ENCODE peak calls at places on chromosomes 6 and 20, in six cellular contexts. One of them, this sample, is unnamed.

GRCh38 chr20:34549929-34550305 is 8.6 kb upstream of the MAP1LC3A start:
- DNase-seq in HepG2: no peak
- DNase-seq in A549: no peak
- DNase-seq in endothelial cell of umbilical vein: no peak
- DNase-seq in K562: no peak
- DNase-seq in NB4: no peak
- DNase-seq in this sample: no peak

GRCh38 chr6:49649982-49650381 is 13.3 kb upstream of the RHAG start:
- DNase-seq in HepG2: no peak
- DNase-seq in A549: no peak
- DNase-seq in endothelial cell of umbilical vein: no peak
- DNase-seq in K562: no peak
- DNase-seq in NB4: no peak
- DNase-seq in this sample: no peak

GRCh38 chr6:142537612-142538478 is 236.0 kb downstream of the ADGRG6 start:
- DNase-seq in HepG2: peak
- DNase-seq in A549: peak
- DNase-seq in endothelial cell of umbilical vein: peak
- DNase-seq in K562: peak
- DNase-seq in NB4: peak
- DNase-seq in this sample: no peak

GRCh38 chr20:35663516-35663812 is 1.2 kb downstream of the CPNE1 start:
- DNase-seq in HepG2: no peak
- DNase-seq in A549: no peak
- DNase-seq in endothelial cell of umbilical vein: no peak
- DNase-seq in K562: no peak
- DNase-seq in NB4: no peak
- DNase-seq in this sample: no peak

GRCh38 chr6:35675871-35676459 is 12.8 kb downstream of the FKBP5 start:
- DNase-seq in HepG2: no peak
- DNase-seq in A549: no peak
- DNase-seq in endothelial cell of umbilical vein: no peak
- DNase-seq in K562: no peak
- DNase-seq in NB4: no peak
- DNase-seq in this sample: no peak

GRCh38 chr6:23390221-23390620 is 735.8 kb upstream of the NRSN1 start:
- DNase-seq in HepG2: no peak
- DNase-seq in A549: no peak
- DNase-seq in endothelial cell of umbilical vein: no peak
- DNase-seq in K562: no peak
- DNase-seq in NB4: no peak
- DNase-seq in this sample: no peak

GRCh38 chr6:39102024-39102820 is 12.8 kb downstream of the SAYSD1 start:
- DNase-seq in HepG2: peak
- DNase-seq in A549: no peak
- DNase-seq in endothelial cell of umbilical vein: peak
- DNase-seq in K562: peak
- DNase-seq in NB4: peak
- DNase-seq in this sample: no peak

GRCh38 chr6:66328181-66328580 is 621.2 kb upstream of the EYS start:
- DNase-seq in HepG2: no peak
- DNase-seq in A549: no peak
- DNase-seq in endothelial cell of umbilical vein: no peak
- DNase-seq in K562: no peak
- DNase-seq in NB4: no peak
- DNase-seq in this sample: no peak

GRCh38 chr20:47847882-47848485 is 62.7 kb upstream of the SULF2 start:
- DNase-seq in HepG2: no peak
- DNase-seq in A549: no peak
- DNase-seq in endothelial cell of umbilical vein: no peak
- DNase-seq in K562: no peak
- DNase-seq in NB4: no peak
- DNase-seq in this sample: no peak

GRCh38 chr20:34954905-34955231 is 738 bp downstream of the GSS start:
- DNase-seq in HepG2: peak
- DNase-seq in A549: no peak
- DNase-seq in endothelial cell of umbilical vein: no peak
- DNase-seq in K562: peak
- DNase-seq in NB4: no peak
- DNase-seq in this sample: no peak

GRCh38 chr20:50333856-50334255 is 143.2 kb downstream of the CEBPB start:
- DNase-seq in HepG2: no peak
- DNase-seq in A549: no peak
- DNase-seq in endothelial cell of umbilical vein: no peak
- DNase-seq in K562: no peak
- DNase-seq in NB4: no peak
- DNase-seq in this sample: no peak

GRCh38 chr6:4210619-4211419 is 75.4 kb upstream of the ECI2 start:
- DNase-seq in HepG2: peak
- DNase-seq in A549: peak
- DNase-seq in endothelial cell of umbilical vein: peak
- DNase-seq in K562: peak
- DNase-seq in NB4: peak
- DNase-seq in this sample: no peak

GRCh38 chr6:57021086-57021720 is 25.3 kb upstream of the KIAA1586 start:
- DNase-seq in HepG2: peak
- DNase-seq in A549: peak
- DNase-seq in endothelial cell of umbilical vein: peak
- DNase-seq in K562: peak
- DNase-seq in NB4: peak
- DNase-seq in this sample: no peak

GRCh38 chr20:48401359-48401758 is 426.4 kb downstream of the PREX1 start:
- DNase-seq in HepG2: no peak
- DNase-seq in A549: no peak
- DNase-seq in endothelial cell of umbilical vein: no peak
- DNase-seq in K562: no peak
- DNase-seq in NB4: no peak
- DNase-seq in this sample: no peak

GRCh38 chr6:134550604-134551003 is 232.7 kb upstream of the SGK1 start:
- DNase-seq in HepG2: no peak
- DNase-seq in A549: peak
- DNase-seq in endothelial cell of umbilical vein: peak
- DNase-seq in K562: no peak
- DNase-seq in NB4: no peak
- DNase-seq in this sample: no peak

GRCh38 chr6:7730411-7730810 is 4.5 kb downstream of the BMP6 start:
- DNase-seq in HepG2: no peak
- DNase-seq in A549: no peak
- DNase-seq in endothelial cell of umbilical vein: no peak
- DNase-seq in K562: no peak
- DNase-seq in NB4: peak
- DNase-seq in this sample: no peak

GRCh38 chr6:138104618-138105213 is 2.5 kb downstream of the PERP start:
- DNase-seq in HepG2: no peak
- DNase-seq in A549: no peak
- DNase-seq in endothelial cell of umbilical vein: no peak
- DNase-seq in K562: no peak
- DNase-seq in NB4: no peak
- DNase-seq in this sample: no peak

GRCh38 chr6:90202156-90202555 is 94.5 kb downstream of the BACH2 start:
- DNase-seq in HepG2: no peak
- DNase-seq in A549: no peak
- DNase-seq in endothelial cell of umbilical vein: no peak
- DNase-seq in K562: no peak
- DNase-seq in NB4: no peak
- DNase-seq in this sample: no peak

GRCh38 chr6:158508450-158508849 is 51.4 kb upstream of the TMEM181 start:
- DNase-seq in HepG2: no peak
- DNase-seq in A549: no peak
- DNase-seq in endothelial cell of umbilical vein: no peak
- DNase-seq in K562: no peak
- DNase-seq in NB4: no peak
- DNase-seq in this sample: no peak

GRCh38 chr6:14838041-14838596 is 407.8 kb upstream of the JARID2 start:
- DNase-seq in HepG2: no peak
- DNase-seq in A549: no peak
- DNase-seq in endothelial cell of umbilical vein: no peak
- DNase-seq in K562: no peak
- DNase-seq in NB4: no peak
- DNase-seq in this sample: no peak

GRCh38 chr6:16639689-16640480 is 121.4 kb downstream of the ATXN1 start:
- DNase-seq in HepG2: no peak
- DNase-seq in A549: peak
- DNase-seq in endothelial cell of umbilical vein: peak
- DNase-seq in K562: no peak
- DNase-seq in NB4: no peak
- DNase-seq in this sample: no peak

GRCh38 chr6:134247271-134247833 is 70.6 kb downstream of the SGK1 start:
- DNase-seq in HepG2: no peak
- DNase-seq in A549: no peak
- DNase-seq in endothelial cell of umbilical vein: no peak
- DNase-seq in K562: no peak
- DNase-seq in NB4: no peak
- DNase-seq in this sample: peak

GRCh38 chr6:85662251-85662650 is 19.6 kb upstream of the SYNCRIP start:
- DNase-seq in HepG2: no peak
- DNase-seq in A549: no peak
- DNase-seq in endothelial cell of umbilical vein: no peak
- DNase-seq in K562: no peak
- DNase-seq in NB4: no peak
- DNase-seq in this sample: no peak

GRCh38 chr6:33694977-33695376 is 16.5 kb downstream of the UQCC2 start:
- DNase-seq in HepG2: no peak
- DNase-seq in A549: no peak
- DNase-seq in endothelial cell of umbilical vein: no peak
- DNase-seq in K562: no peak
- DNase-seq in NB4: no peak
- DNase-seq in this sample: no peak

GRCh38 chr6:53464942-53465460 is 79.9 kb downstream of the GCLC start:
- DNase-seq in HepG2: no peak
- DNase-seq in A549: no peak
- DNase-seq in endothelial cell of umbilical vein: no peak
- DNase-seq in K562: no peak
- DNase-seq in NB4: no peak
- DNase-seq in this sample: no peak

GRCh38 chr6:127176175-127176574 is 57.7 kb downstream of the RSPO3 start:
- DNase-seq in HepG2: no peak
- DNase-seq in A549: peak
- DNase-seq in endothelial cell of umbilical vein: peak
- DNase-seq in K562: no peak
- DNase-seq in NB4: no peak
- DNase-seq in this sample: no peak

GRCh38 chr20:40563296-40563950 is 125.6 kb downstream of the MAFB start:
- DNase-seq in HepG2: no peak
- DNase-seq in A549: peak
- DNase-seq in endothelial cell of umbilical vein: peak
- DNase-seq in K562: peak
- DNase-seq in NB4: no peak
- DNase-seq in this sample: no peak

GRCh38 chr6:7959453-7959852 is 48.9 kb upstream of the TXNDC5 start:
- DNase-seq in HepG2: no peak
- DNase-seq in A549: no peak
- DNase-seq in endothelial cell of umbilical vein: peak
- DNase-seq in K562: no peak
- DNase-seq in NB4: no peak
- DNase-seq in this sample: no peak

GRCh38 chr6:89888871-89889270 is 5.4 kb upstream of the GJA10 start:
- DNase-seq in HepG2: no peak
- DNase-seq in A549: no peak
- DNase-seq in endothelial cell of umbilical vein: no peak
- DNase-seq in K562: no peak
- DNase-seq in NB4: peak
- DNase-seq in this sample: no peak

GRCh38 chr6:160428818-160429744 is 80.9 kb downstream of the SLC22A3 start:
- DNase-seq in HepG2: no peak
- DNase-seq in A549: no peak
- DNase-seq in endothelial cell of umbilical vein: no peak
- DNase-seq in K562: no peak
- DNase-seq in NB4: peak
- DNase-seq in this sample: no peak

GRCh38 chr20:24493661-24494459 is 24.4 kb downstream of the SYNDIG1 start:
- DNase-seq in HepG2: no peak
- DNase-seq in A549: no peak
- DNase-seq in endothelial cell of umbilical vein: no peak
- DNase-seq in K562: no peak
- DNase-seq in NB4: no peak
- DNase-seq in this sample: no peak

GRCh38 chr20:52054123-52054522 is 137.5 kb downstream of the ZFP64 start:
- DNase-seq in HepG2: no peak
- DNase-seq in A549: no peak
- DNase-seq in endothelial cell of umbilical vein: no peak
- DNase-seq in K562: no peak
- DNase-seq in NB4: no peak
- DNase-seq in this sample: no peak
- TF ChIP-seq MYC in HepG2: no peak
- TF ChIP-seq MYC in A549: no peak
- TF ChIP-seq MYC in endothelial cell of umbilical vein: no peak
- TF ChIP-seq MYC in K562: no peak
- TF ChIP-seq MYC in NB4: no peak
- TF ChIP-seq MYC in this sample: no peak

GRCh38 chr6:128474933-128475332 is 45.5 kb downstream of the PTPRK start:
- DNase-seq in HepG2: no peak
- DNase-seq in A549: no peak
- DNase-seq in endothelial cell of umbilical vein: no peak
- DNase-seq in K562: no peak
- DNase-seq in NB4: no peak
- DNase-seq in this sample: no peak

GRCh38 chr6:128474481-128474880 is 45.9 kb downstream of the PTPRK start:
- DNase-seq in HepG2: no peak
- DNase-seq in A549: no peak
- DNase-seq in endothelial cell of umbilical vein: no peak
- DNase-seq in K562: no peak
- DNase-seq in NB4: no peak
- DNase-seq in this sample: no peak

GRCh38 chr6:128471907-128472306 is 48.5 kb downstream of the PTPRK start:
- DNase-seq in HepG2: no peak
- DNase-seq in A549: no peak
- DNase-seq in endothelial cell of umbilical vein: no peak
- DNase-seq in K562: no peak
- DNase-seq in NB4: no peak
- DNase-seq in this sample: no peak
- TF ChIP-seq MYC in HepG2: no peak
- TF ChIP-seq MYC in A549: no peak
- TF ChIP-seq MYC in endothelial cell of umbilical vein: no peak
- TF ChIP-seq MYC in K562: no peak
- TF ChIP-seq MYC in NB4: no peak
- TF ChIP-seq MYC in this sample: no peak

GRCh38 chr6:154909821-154910220 is 85.3 kb upstream of the TIAM2 start:
- DNase-seq in HepG2: no peak
- DNase-seq in A549: no peak
- DNase-seq in endothelial cell of umbilical vein: no peak
- DNase-seq in K562: no peak
- DNase-seq in NB4: no peak
- DNase-seq in this sample: no peak
- TF ChIP-seq MYC in HepG2: no peak
- TF ChIP-seq MYC in A549: no peak
- TF ChIP-seq MYC in endothelial cell of umbilical vein: no peak
- TF ChIP-seq MYC in K562: no peak
- TF ChIP-seq MYC in NB4: no peak
- TF ChIP-seq MYC in this sample: no peak

GRCh38 chr6:132330759-132331158 is 70.5 kb downstream of the MOXD1 start:
- DNase-seq in HepG2: no peak
- DNase-seq in A549: no peak
- DNase-seq in endothelial cell of umbilical vein: no peak
- DNase-seq in K562: no peak
- DNase-seq in NB4: no peak
- DNase-seq in this sample: no peak

GRCh38 chr6:132334517-132334876 is 66.8 kb downstream of the MOXD1 start:
- DNase-seq in HepG2: no peak
- DNase-seq in A549: no peak
- DNase-seq in endothelial cell of umbilical vein: no peak
- DNase-seq in K562: no peak
- DNase-seq in NB4: no peak
- DNase-seq in this sample: no peak

GRCh38 chr6:132333639-132334516 is 67.4 kb downstream of the MOXD1 start:
- DNase-seq in HepG2: peak
- DNase-seq in A549: peak
- DNase-seq in endothelial cell of umbilical vein: peak
- DNase-seq in K562: no peak
- DNase-seq in NB4: no peak
- DNase-seq in this sample: no peak
- TF ChIP-seq MYC in HepG2: no peak
- TF ChIP-seq MYC in A549: no peak
- TF ChIP-seq MYC in endothelial cell of umbilical vein: no peak
- TF ChIP-seq MYC in K562: no peak
- TF ChIP-seq MYC in NB4: no peak
- TF ChIP-seq MYC in this sample: no peak